ENCODE peak calls at places on chromosomes 13 and 19, in ten cellular contexts. H is ureter; V is astrocyte; J is endothelial cell; K is stimulated activated CD8-positive, alpha-beta memory T cell treated with anti-CD3 and anti-CD28 coated beads, Interleukin-4, amount 100 ng/mL, for 1 hour; G is HT1080; L is NCI-H1105; P is NCI-H2081; N is Calu3; I is neuronal stem cell. C is an unnamed sample.

GRCh38 chr19:8367327-8368001 is 3.5 kb downstream of the ANGPTL4 start:
- DNase-seq in H (peak; percentile 88), V (peak; percentile 89), J (peak; percentile 54), K (no peak), G (peak; percentile 94), L (peak; percentile 72), P (no peak), N (peak; percentile 78), I (peak; percentile 33), C (no peak)

GRCh38 chr19:21699197-21699596 is 68.2 kb downstream of the ZNF100 start:
- DNase-seq in H (no peak), V (no peak), J (no peak), K (no peak), G (no peak), L (no peak), P (peak; percentile 15), N (no peak), I (no peak), C (peak; percentile 28)

GRCh38 chr13:98575009-98575866 is 1.7 kb downstream of the STK24 start:
- DNase-seq in H (no peak), V (peak; percentile 44), J (no peak), K (no peak), G (no peak), L (no peak), P (no peak), N (no peak), I (no peak), C (no peak)

GRCh38 chr19:3189702-3190469 is 4.2 kb downstream of the NCLN start:
- DNase-seq in H (no peak), V (no peak), J (no peak), K (no peak), G (no peak), L (no peak), P (no peak), N (no peak), I (no peak), C (no peak)

GRCh38 chr19:55777528-55777927 is 8.6 kb downstream of the RFPL4AL1 start:
- DNase-seq in H (no peak), V (no peak), J (no peak), K (no peak), G (no peak), L (no peak), P (no peak), N (peak; percentile 17), I (no peak), C (peak; percentile 11)

GRCh38 chr13:36275190-36276002 is 22.2 kb downstream of the CCDC169 start:
- DNase-seq in H (no peak), V (peak; percentile 81), J (peak; percentile 36), K (no peak), G (peak; percentile 67), L (peak; percentile 37), P (peak; percentile 60), N (peak; percentile 32), I (peak; percentile 27), C (peak; percentile 20)

GRCh38 chr19:57269515-57270250 is 10.6 kb upstream of the ZNF460 start:
- DNase-seq in H (no peak), V (peak; percentile 96), J (no peak), K (no peak), G (peak; percentile 81), L (no peak), P (no peak), N (no peak), I (no peak), C (no peak)

GRCh38 chr13:71912524-71912923 is 45.5 kb upstream of the DACH1 start:
- DNase-seq in H (no peak), V (peak; percentile 50), J (no peak), K (no peak), G (peak; percentile 24), L (no peak), P (no peak), N (no peak), I (no peak), C (no peak)

GRCh38 chr13:61192826-61193225 is 222.8 kb downstream of the PCDH20 start:
- DNase-seq in H (no peak), V (no peak), J (no peak), K (no peak), G (peak; percentile 2), L (no peak), P (no peak), N (no peak), I (no peak), C (no peak)

GRCh38 chr19:12639901-12640613 is 26.5 kb downstream of the MAN2B1 start:
- DNase-seq in H (peak; percentile 87), V (peak; percentile 59), J (peak; percentile 86), K (peak; percentile 64), G (peak; percentile 66), L (peak; percentile 26), P (peak; percentile 74), N (no peak), I (peak; percentile 57), C (peak; percentile 81)

GRCh38 chr13:74193391-74193790 is 59.2 kb upstream of the KLF12 start:
- DNase-seq in H (no peak), V (no peak), J (no peak), K (no peak), G (no peak), L (no peak), P (no peak), N (no peak), I (no peak), C (no peak)

GRCh38 chr19:47190167-47190727 is 40.8 kb downstream of the BBC3 start:
- DNase-seq in H (peak; percentile 52), V (peak; percentile 84), J (no peak), K (no peak), G (peak; percentile 74), L (no peak), P (no peak), N (peak; percentile 87), I (no peak), C (no peak)

C was measured in NT2/D1.